ENCODE peak calls at places on chromosomes 1 and 21, in eight cellular contexts. D is stimulated activated CD4-positive, alpha-beta T cell treated with anti-CD3 and anti-CD28 coated beads, Interleukin-2, amount 100 ng/mL, for 48 hours; K is MV-4-11; T is NCI-H2081; C is HTR-8/SVneo; P is BJ; U is cortex of kidney; A is ureter. S is an unnamed sample.

GRCh38 chr1:218658899-218659298 is 313.8 kb downstream of the TGFB2 start:
- DNase-seq in D (no peak), K (peak), T (no peak), C (peak), P (no peak), U (no peak), A (no peak), S (no peak)

GRCh38 chr1:40977721-40978120 is 1.8 kb upstream of the CTPS1 start:
- DNase-seq in D (no peak), K (no peak), T (no peak), C (no peak), P (no peak), U (no peak), A (no peak), S (no peak)

GRCh38 chr21:15495965-15496364 is 233.8 kb upstream of the USP25 start:
- DNase-seq in D (no peak), K (no peak), T (no peak), C (no peak), P (no peak), U (no peak), A (no peak), S (no peak)

GRCh38 chr1:32886012-32886827 is at the start of gene HPCA:
- DNase-seq in D (peak), K (peak), T (no peak), C (peak), P (no peak), U (no peak), A (no peak), S (no peak)

GRCh38 chr1:167623951-167624350 is 6.1 kb upstream of the RCSD1 start:
- DNase-seq in D (no peak), K (no peak), T (no peak), C (no peak), P (no peak), U (no peak), A (no peak), S (no peak)

GRCh38 chr1:88001460-88001859 is 672.8 kb downstream of the LMO4 start:
- DNase-seq in D (no peak), K (no peak), T (no peak), C (no peak), P (no peak), U (no peak), A (no peak), S (no peak)

GRCh38 chr1:53090227-53091147 is 28.5 kb downstream of the PODN start:
- DNase-seq in D (no peak), K (peak), T (no peak), C (no peak), P (no peak), U (no peak), A (no peak), S (no peak)

GRCh38 chr21:42316891-42317290 is 1.7 kb upstream of the TFF3 start:
- DNase-seq in D (no peak), K (no peak), T (peak), C (no peak), P (no peak), U (no peak), A (no peak), S (peak)

GRCh38 chr21:36465481-36465880 is 14.4 kb downstream of the CLDN14 start:
- DNase-seq in D (no peak), K (no peak), T (no peak), C (no peak), P (no peak), U (no peak), A (no peak), S (no peak)

GRCh38 chr1:21291184-21291583 is 921 bp upstream of the ECE1 start:
- DNase-seq in D (no peak), K (no peak), T (no peak), C (no peak), P (no peak), U (no peak), A (no peak), S (no peak)

GRCh38 chr21:42397291-42398129 is 1.7 kb upstream of the TMPRSS3 start:
- DNase-seq in D (no peak), K (no peak), T (no peak), C (no peak), P (no peak), U (no peak), A (no peak), S (no peak)

GRCh38 chr1:52240592-52240991 is 98.7 kb downstream of the ZFYVE9 start:
- DNase-seq in D (no peak), K (no peak), T (no peak), C (no peak), P (no peak), U (no peak), A (no peak), S (no peak)

GRCh38 chr1:219882116-219882515 is 46.2 kb downstream of the SLC30A10 start:
- DNase-seq in D (no peak), K (no peak), T (no peak), C (no peak), P (no peak), U (no peak), A (no peak), S (no peak)

GRCh38 chr1:4743978-4744750 is 89.8 kb downstream of the AJAP1 start:
- DNase-seq in D (no peak), K (no peak), T (no peak), C (no peak), P (no peak), U (no peak), A (no peak), S (no peak)

GRCh38 chr1:24205701-24206464 is 18.8 kb upstream of the IFNLR1 start:
- DNase-seq in D (no peak), K (peak), T (no peak), C (no peak), P (no peak), U (no peak), A (peak), S (no peak)

GRCh38 chr1:26530898-26531598 is 1.5 kb downstream of the RPS6KA1 start:
- DNase-seq in D (no peak), K (peak), T (peak), C (peak), P (peak), U (no peak), A (peak), S (no peak)

GRCh38 chr1:13960376-13960987 is 260.5 kb downstream of the PRDM2 start:
- DNase-seq in D (peak), K (peak), T (peak), C (peak), P (peak), U (no peak), A (peak), S (no peak)

S was measured in coronary artery.